ENCODE peak calls at places on chromosomes 5 and 9, in six cellular contexts. N is activated naive CD8-positive, alpha-beta T cell treated with anti-CD3 and anti-CD28 coated beads, Interleukin-2, amount 50 U/mL, for 24 hours; X is stimulated activated effector memory CD8-positive, alpha-beta T cell treated with anti-CD3 and anti-CD28 coated beads, Interleukin-12 subunit alpha, Interleukin-12 subunit beta, amount 100 ng/mL, for 72 hours; M is thoracic aorta; P is K562; H is gastroesophageal sphincter. U is an unnamed sample.

GRCh38 chr5:128259530-128260145 is 176.1 kb downstream of the SLC12A2 start:
- ATAC-seq in N (no peak), P (no peak), M (no peak), H (peak), X (no peak), U (no peak)

GRCh38 chr5:103057208-103058130 is 62.5 kb downstream of the GIN1 start:
- ATAC-seq in H (no peak), M (no peak), P (peak), N (no peak), X (peak), U (peak)

GRCh38 chr9:92294297-92294676 is 790 bp upstream of the IARS1 start:
- ATAC-seq in X (no peak), N (no peak), M (no peak), H (no peak), P (peak), U (no peak)

GRCh38 chr5:59358005-59358404 is 535.5 kb downstream of the PDE4D start:
- ATAC-seq in N (no peak), X (no peak), H (no peak), M (no peak), P (no peak), U (no peak)

GRCh38 chr5:128825826-128826225 is 139.5 kb upstream of the SLC27A6 start:
- ATAC-seq in P (no peak), X (no peak), N (no peak), H (peak), M (no peak), U (no peak)

GRCh38 chr9:138068601-138069035 is 191.0 kb downstream of the CACNA1B start:
- ATAC-seq in P (no peak), H (no peak), M (no peak), X (no peak), N (no peak), U (no peak)

GRCh38 chr5:16528382-16528849 is 62.8 kb upstream of the ZNF622 start:
- ATAC-seq in H (no peak), X (no peak), P (peak), M (no peak), N (peak), U (peak)

GRCh38 chr5:40217509-40217908 is 462.2 kb upstream of the PTGER4 start:
- ATAC-seq in X (peak), P (no peak), H (no peak), N (no peak), M (no peak), U (peak)

GRCh38 chr5:176521286-176521685 is 15.9 kb downstream of the RNF44 start:
- ATAC-seq in H (no peak), P (no peak), X (no peak), M (no peak), N (no peak), U (no peak)

GRCh38 chr5:109743770-109744212 is 54.1 kb downstream of the MAN2A1 start:
- ATAC-seq in H (peak), N (no peak), X (no peak), P (peak), M (no peak), U (no peak)

GRCh38 chr5:168227973-168228615 is 63.4 kb upstream of the WWC1 start:
- ATAC-seq in P (no peak), X (peak), M (no peak), H (no peak), N (peak), U (peak)

GRCh38 chr9:106621299-106621920 is 241.6 kb upstream of the ZNF462 start:
- ATAC-seq in P (no peak), X (no peak), M (no peak), H (no peak), N (no peak), U (no peak)

GRCh38 chr9:18359335-18359734 is 114.6 kb upstream of the ADAMTSL1 start:
- ATAC-seq in H (no peak), X (no peak), P (no peak), N (no peak), M (no peak), U (no peak)

GRCh38 chr5:57456056-57456455 is 26.6 kb downstream of the ACTBL2 start:
- ATAC-seq in M (no peak), N (no peak), X (no peak), H (no peak), P (no peak), U (no peak)